ENCODE peak calls at places on chromosomes 3 and 15, in five cellular contexts. Y, A, I, H and X are unnamed samples.

GRCh38 chr3:154615451-154615850 is 185.5 kb upstream of the GPR149 start:
- DNase-seq in I (no peak), H (no peak), Y (no peak), A (no peak), X (no peak)

GRCh38 chr3:132256984-132257383 is 60.2 kb upstream of the ACP3 start:
- DNase-seq in Y (peak), A (peak), H (no peak), I (no peak), X (peak)

GRCh38 chr3:124520970-124521369 is 209.3 kb upstream of the UMPS start:
- DNase-seq in I (no peak), Y (no peak), A (no peak), H (no peak), X (no peak)

GRCh38 chr15:34890424-34890823 is 79.1 kb downstream of the AQR start:
- DNase-seq in A (no peak), H (no peak), Y (no peak), I (no peak), X (no peak)

GRCh38 chr3:112685956-112686355 is 45.0 kb upstream of the CCDC80 start:
- DNase-seq in I (no peak), Y (no peak), H (no peak), A (no peak), X (no peak)

GRCh38 chr3:44412365-44412764 is 65.1 kb downstream of the ZNF445 start:
- DNase-seq in Y (no peak), H (no peak), I (no peak), A (no peak), X (no peak)

GRCh38 chr15:62068071-62068786 is 1.5 kb downstream of the C2CD4A start:
- DNase-seq in Y (peak), H (no peak), I (peak), A (no peak), X (no peak)

GRCh38 chr15:87954783-87955182 is 301.8 kb downstream of the NTRK3 start:
- DNase-seq in I (no peak), Y (no peak), A (no peak), H (no peak), X (no peak)

GRCh38 chr3:72288955-72289707 is 504.2 kb upstream of the PROK2 start:
- DNase-seq in Y (no peak), I (peak), A (peak), H (no peak), X (peak)

GRCh38 chr15:68487087-68487843 is 55.3 kb upstream of the ITGA11 start:
- DNase-seq in H (no peak), I (no peak), Y (no peak), A (no peak), X (no peak)